ENCODE peak calls at places on chromosomes 2 and 18, in eight cellular contexts. D is choroid plexus epithelial cell, A is RWPE1, Z is DMS 273 treated with DMSO at 0.1 percent for 48 hours, I is NCI-H510A, S is NCI-H446 treated with DMSO at 0.1 percent for 48 hours, T is heart left ventricle, E is ureter. Y is an unnamed sample.
A peak's percentile ranks its signal among the peaks of the same experiment; 100 is the strongest.

GRCh38 chr18:49858309-49859005 is 45.1 kb upstream of the ACAA2 start:
- DNase-seq in D (peak; percentile 87), A (peak; percentile 52), Z (peak; percentile 40), I (no peak), S (peak; percentile 16), T (no peak), E (peak; percentile 60), Y (peak; percentile 68)

GRCh38 chr18:56545539-56545938 is 92.9 kb downstream of the TXNL1 start:
- DNase-seq in D (no peak), A (no peak), Z (no peak), I (no peak), S (no peak), T (no peak), E (no peak), Y (no peak)

GRCh38 chr2:70851704-70852103 is 16.1 kb upstream of the CD207 start:
- DNase-seq in D (no peak), A (no peak), Z (no peak), I (no peak), S (no peak), T (no peak), E (no peak), Y (no peak)

GRCh38 chr2:18161681-18162080 is 283.2 kb downstream of the KCNS3 start:
- DNase-seq in D (no peak), A (no peak), Z (no peak), I (no peak), S (no peak), T (no peak), E (no peak), Y (no peak)

GRCh38 chr2:49288113-49288710 is 133.9 kb upstream of the FSHR start:
- DNase-seq in D (peak; percentile 10), A (no peak), Z (no peak), I (no peak), S (peak; percentile 26), T (no peak), E (no peak), Y (no peak)

GRCh38 chr18:9987355-9987754 is 73.5 kb downstream of the VAPA start:
- DNase-seq in D (no peak), A (no peak), Z (no peak), I (no peak), S (no peak), T (no peak), E (no peak), Y (no peak)

GRCh38 chr2:63093512-63093911 is 42.9 kb downstream of the OTX1 start:
- DNase-seq in D (no peak), A (no peak), Z (no peak), I (no peak), S (no peak), T (no peak), E (no peak), Y (no peak)

GRCh38 chr2:26189751-26190150 is 16.9 kb downstream of the GAREM2 start:
- DNase-seq in D (no peak), A (no peak), Z (no peak), I (no peak), S (no peak), T (no peak), E (no peak), Y (no peak)

GRCh38 chr2:66691199-66691975 is 256.5 kb downstream of the MEIS1 start:
- DNase-seq in D (no peak), A (no peak), Z (no peak), I (no peak), S (no peak), T (no peak), E (no peak), Y (no peak)

GRCh38 chr2:54629914-54630609 is 93.4 kb upstream of the EML6 start:
- DNase-seq in D (peak; percentile 57), A (peak; percentile 15), Z (no peak), I (no peak), S (no peak), T (peak; percentile 89), E (no peak), Y (no peak)

GRCh38 chr2:164495491-164496223 is 125.6 kb downstream of the GRB14 start:
- DNase-seq in D (peak; percentile 80), A (peak; percentile 43), Z (no peak), I (no peak), S (peak; percentile 30), T (no peak), E (no peak), Y (peak; percentile 30)